ENCODE peak calls at places on chromosomes 6 and 20, in nine cellular contexts. One of them, this sample, is unnamed.

GRCh38 chr6:143605894-143606293 is 71.9 kb upstream of the PHACTR2 start:
- DNase-seq in Peyer's patch: no peak
- DNase-seq in esophagus squamous epithelium: no peak
- DNase-seq in GM12891: no peak
- DNase-seq in H54: no peak
- DNase-seq in HCT116: no peak
- DNase-seq in IMR-90: no peak
- DNase-seq in tibial nerve: no peak
- DNase-seq in body of pancreas: no peak
- DNase-seq in this sample: no peak

GRCh38 chr6:106396426-106397220 is 36.1 kb downstream of the CRYBG1 start:
- DNase-seq in Peyer's patch: no peak
- DNase-seq in body of pancreas: no peak
- DNase-seq in GM12891: no peak
- DNase-seq in H54: no peak
- DNase-seq in esophagus squamous epithelium: no peak
- DNase-seq in tibial nerve: no peak
- DNase-seq in HCT116: no peak
- DNase-seq in IMR-90: no peak
- DNase-seq in this sample: no peak

GRCh38 chr6:35090734-35091133 is 50.4 kb downstream of the TCP11 start:
- DNase-seq in IMR-90: no peak
- DNase-seq in esophagus squamous epithelium: no peak
- DNase-seq in Peyer's patch: no peak
- DNase-seq in body of pancreas: no peak
- DNase-seq in HCT116: no peak
- DNase-seq in tibial nerve: no peak
- DNase-seq in GM12891: no peak
- DNase-seq in H54: no peak
- DNase-seq in this sample: no peak

GRCh38 chr6:168035098-168035660 is 37.7 kb downstream of the KIF25 start:
- DNase-seq in H54: peak; percentile 17
- DNase-seq in body of pancreas: peak; percentile 63
- DNase-seq in IMR-90: peak; percentile 78
- DNase-seq in Peyer's patch: no peak
- DNase-seq in esophagus squamous epithelium: no peak
- DNase-seq in GM12891: no peak
- DNase-seq in tibial nerve: no peak
- DNase-seq in HCT116: no peak
- DNase-seq in this sample: no peak

GRCh38 chr6:69098910-69099309 is 463.8 kb downstream of the ADGRB3 start:
- DNase-seq in Peyer's patch: no peak
- DNase-seq in body of pancreas: no peak
- DNase-seq in GM12891: no peak
- DNase-seq in HCT116: no peak
- DNase-seq in tibial nerve: no peak
- DNase-seq in H54: no peak
- DNase-seq in esophagus squamous epithelium: no peak
- DNase-seq in IMR-90: no peak
- DNase-seq in this sample: no peak

GRCh38 chr6:21396313-21396712 is 197.2 kb upstream of the SOX4 start:
- DNase-seq in Peyer's patch: no peak
- DNase-seq in body of pancreas: no peak
- DNase-seq in tibial nerve: no peak
- DNase-seq in IMR-90: peak; percentile 60
- DNase-seq in HCT116: no peak
- DNase-seq in GM12891: no peak
- DNase-seq in esophagus squamous epithelium: no peak
- DNase-seq in H54: no peak
- DNase-seq in this sample: no peak

GRCh38 chr6:43639984-43640800 is 4.6 kb downstream of the MAD2L1BP start:
- DNase-seq in esophagus squamous epithelium: no peak
- DNase-seq in body of pancreas: no peak
- DNase-seq in Peyer's patch: no peak
- DNase-seq in GM12891: no peak
- DNase-seq in IMR-90: no peak
- DNase-seq in H54: no peak
- DNase-seq in tibial nerve: no peak
- DNase-seq in HCT116: no peak
- DNase-seq in this sample: no peak

GRCh38 chr6:98695076-98695816 is 139.1 kb upstream of the POU3F2 start:
- DNase-seq in esophagus squamous epithelium: no peak
- DNase-seq in tibial nerve: no peak
- DNase-seq in body of pancreas: no peak
- DNase-seq in GM12891: no peak
- DNase-seq in HCT116: no peak
- DNase-seq in H54: no peak
- DNase-seq in IMR-90: no peak
- DNase-seq in Peyer's patch: no peak
- DNase-seq in this sample: no peak

GRCh38 chr20:890671-891070 is 25.5 kb downstream of the ANGPT4 start:
- DNase-seq in esophagus squamous epithelium: no peak
- DNase-seq in IMR-90: no peak
- DNase-seq in HCT116: no peak
- DNase-seq in body of pancreas: no peak
- DNase-seq in H54: no peak
- DNase-seq in GM12891: no peak
- DNase-seq in tibial nerve: no peak
- DNase-seq in Peyer's patch: no peak
- DNase-seq in this sample: no peak

GRCh38 chr6:39102024-39102820 is 12.8 kb downstream of the SAYSD1 start:
- DNase-seq in IMR-90: peak; percentile 84
- DNase-seq in GM12891: no peak
- DNase-seq in esophagus squamous epithelium: no peak
- DNase-seq in tibial nerve: no peak
- DNase-seq in H54: no peak
- DNase-seq in body of pancreas: peak; percentile 57
- DNase-seq in Peyer's patch: no peak
- DNase-seq in HCT116: no peak
- DNase-seq in this sample: peak; percentile 62

GRCh38 chr6:161452241-161452640 is 178.4 kb upstream of the AGPAT4 start:
- DNase-seq in body of pancreas: no peak
- DNase-seq in H54: no peak
- DNase-seq in GM12891: no peak
- DNase-seq in tibial nerve: no peak
- DNase-seq in IMR-90: no peak
- DNase-seq in Peyer's patch: no peak
- DNase-seq in HCT116: no peak
- DNase-seq in esophagus squamous epithelium: no peak
- DNase-seq in this sample: no peak

GRCh38 chr20:29873946-29874345 is 1383.5 kb upstream of the DEFB115 start:
- DNase-seq in esophagus squamous epithelium: no peak
- DNase-seq in GM12891: no peak
- DNase-seq in body of pancreas: peak; percentile 56
- DNase-seq in tibial nerve: no peak
- DNase-seq in IMR-90: peak; percentile 22
- DNase-seq in HCT116: no peak
- DNase-seq in H54: no peak
- DNase-seq in Peyer's patch: peak; percentile 58
- DNase-seq in this sample: peak; percentile 66

GRCh38 chr20:25437153-25437581 is 29.7 kb downstream of the GINS1 start:
- DNase-seq in H54: no peak
- DNase-seq in Peyer's patch: no peak
- DNase-seq in tibial nerve: no peak
- DNase-seq in body of pancreas: no peak
- DNase-seq in IMR-90: peak; percentile 40
- DNase-seq in esophagus squamous epithelium: no peak
- DNase-seq in GM12891: no peak
- DNase-seq in HCT116: no peak
- DNase-seq in this sample: no peak

GRCh38 chr6:90468080-90468479 is 118.8 kb downstream of the MAP3K7 start:
- DNase-seq in tibial nerve: no peak
- DNase-seq in Peyer's patch: no peak
- DNase-seq in body of pancreas: no peak
- DNase-seq in esophagus squamous epithelium: no peak
- DNase-seq in H54: no peak
- DNase-seq in IMR-90: peak; percentile 60
- DNase-seq in HCT116: no peak
- DNase-seq in GM12891: no peak
- DNase-seq in this sample: no peak

DNA sequence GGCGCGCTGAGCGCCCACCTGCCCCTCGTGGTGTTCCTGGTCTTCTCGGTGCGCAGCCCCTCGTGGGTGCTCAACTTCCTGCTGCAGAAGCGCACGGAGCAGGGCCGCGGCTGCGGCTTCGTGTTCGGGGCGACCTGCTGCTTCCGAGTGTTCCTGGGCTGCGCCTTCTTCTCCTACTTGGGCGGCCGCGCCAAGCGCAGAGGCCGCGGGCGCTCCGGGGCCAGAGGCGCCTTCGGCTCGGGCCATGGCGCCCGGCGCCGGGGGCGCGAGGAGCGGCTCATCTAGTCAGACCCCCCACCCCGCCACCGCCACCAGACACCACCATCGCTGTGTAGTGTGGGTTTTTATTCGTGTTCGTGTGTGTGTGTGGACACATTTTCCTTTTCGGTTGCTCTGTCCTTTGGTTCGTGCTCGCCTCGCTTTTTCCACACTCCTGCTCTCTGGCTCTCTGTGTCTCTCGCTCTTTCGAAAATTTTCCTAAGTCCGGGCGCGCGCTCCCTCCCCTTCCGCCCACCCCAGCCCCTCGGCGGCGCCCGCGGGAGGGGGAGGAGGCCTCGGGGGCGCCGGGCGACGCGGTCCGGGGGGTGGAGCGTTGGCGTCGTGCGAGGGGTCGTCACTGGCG is 38.0 kb downstream of the GNAS start:
- DNase-seq in H54: peak; percentile 49
- DNase-seq in Peyer's patch: peak; percentile 77
- DNase-seq in body of pancreas: peak; percentile 65
- DNase-seq in HCT116: no peak
- DNase-seq in tibial nerve: peak; percentile 44
- DNase-seq in IMR-90: peak; percentile 77
- DNase-seq in GM12891: peak; percentile 35
- DNase-seq in esophagus squamous epithelium: no peak
- DNase-seq in this sample: peak; percentile 87
- TF ChIP-seq POLR2A in H54: no peak
- TF ChIP-seq POLR2A in Peyer's patch: no peak
- TF ChIP-seq POLR2A in body of pancreas: no peak
- TF ChIP-seq POLR2A in HCT116: peak; percentile 2
- TF ChIP-seq POLR2A in tibial nerve: peak; percentile 26
- TF ChIP-seq POLR2A in IMR-90: peak; percentile 12
- TF ChIP-seq POLR2A in GM12891: no peak
- TF ChIP-seq POLR2A in esophagus squamous epithelium: no peak
- TF ChIP-seq POLR2A in this sample: peak; percentile 64

GRCh38 chr6:31572041-31572911 is at the start of gene LTA:
- DNase-seq in body of pancreas: no peak
- DNase-seq in esophagus squamous epithelium: no peak
- DNase-seq in Peyer's patch: no peak
- DNase-seq in H54: no peak
- DNase-seq in IMR-90: no peak
- DNase-seq in tibial nerve: no peak
- DNase-seq in GM12891: no peak
- DNase-seq in HCT116: no peak
- DNase-seq in this sample: no peak
- TF ChIP-seq POLR2A in body of pancreas: no peak
- TF ChIP-seq POLR2A in esophagus squamous epithelium: no peak
- TF ChIP-seq POLR2A in Peyer's patch: no peak
- TF ChIP-seq POLR2A in H54: no peak
- TF ChIP-seq POLR2A in IMR-90: no peak
- TF ChIP-seq POLR2A in tibial nerve: no peak
- TF ChIP-seq POLR2A in GM12891: peak; percentile 88
- TF ChIP-seq POLR2A in HCT116: no peak
- TF ChIP-seq POLR2A in this sample: no peak

DNA sequence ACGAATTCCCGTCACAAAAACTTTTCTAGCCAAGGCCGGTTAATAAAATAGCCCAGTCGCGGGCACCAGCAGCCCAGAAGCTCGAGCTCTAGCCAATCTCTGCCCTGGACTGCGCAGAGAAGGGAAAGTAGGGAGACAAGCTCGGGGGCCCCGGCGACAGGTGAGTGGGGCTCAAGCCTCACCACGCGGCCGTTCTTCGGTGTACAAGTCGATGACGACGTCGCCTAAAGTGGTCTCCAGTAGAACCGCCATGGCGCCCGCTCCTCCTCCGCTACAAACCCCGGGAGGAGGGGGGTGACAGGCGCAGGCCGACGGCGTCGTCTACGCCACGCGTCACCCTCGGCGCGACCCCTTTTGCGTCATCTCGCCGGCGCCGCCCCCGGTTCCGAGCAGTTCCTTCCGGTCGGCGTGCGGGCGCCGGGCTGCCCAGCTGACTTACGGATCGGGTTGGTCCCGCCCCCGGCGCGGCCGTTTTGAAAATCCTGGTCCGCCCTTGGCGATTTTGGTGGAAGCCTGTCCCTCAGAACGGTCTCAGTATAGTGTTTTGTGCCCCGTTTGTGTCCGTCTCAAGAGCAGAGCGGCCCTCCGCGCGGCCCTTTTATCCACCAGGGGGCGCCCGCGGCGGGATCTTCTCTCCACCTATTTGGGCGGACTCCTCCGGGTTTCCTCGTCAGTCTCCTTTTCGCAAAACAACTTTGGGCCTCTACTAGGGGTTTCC is at the start of gene PPIL4:
- DNase-seq in body of pancreas: peak; percentile 96
- DNase-seq in HCT116: peak; percentile 87
- DNase-seq in H54: peak; percentile 52
- DNase-seq in IMR-90: peak; percentile 94
- DNase-seq in tibial nerve: peak; percentile 94
- DNase-seq in esophagus squamous epithelium: peak; percentile 86
- DNase-seq in GM12891: peak; percentile 73
- DNase-seq in Peyer's patch: peak; percentile 97
- DNase-seq in this sample: peak; percentile 99
- TF ChIP-seq POLR2A in body of pancreas: peak; percentile 73
- TF ChIP-seq POLR2A in HCT116: peak; percentile 48
- TF ChIP-seq POLR2A in H54: peak; percentile 78
- TF ChIP-seq POLR2A in IMR-90: peak; percentile 81
- TF ChIP-seq POLR2A in tibial nerve: peak; percentile 90
- TF ChIP-seq POLR2A in esophagus squamous epithelium: no peak
- TF ChIP-seq POLR2A in GM12891: peak; percentile 75
- TF ChIP-seq POLR2A in Peyer's patch: peak; percentile 81
- TF ChIP-seq POLR2A in this sample: peak; percentile 92

DNA sequence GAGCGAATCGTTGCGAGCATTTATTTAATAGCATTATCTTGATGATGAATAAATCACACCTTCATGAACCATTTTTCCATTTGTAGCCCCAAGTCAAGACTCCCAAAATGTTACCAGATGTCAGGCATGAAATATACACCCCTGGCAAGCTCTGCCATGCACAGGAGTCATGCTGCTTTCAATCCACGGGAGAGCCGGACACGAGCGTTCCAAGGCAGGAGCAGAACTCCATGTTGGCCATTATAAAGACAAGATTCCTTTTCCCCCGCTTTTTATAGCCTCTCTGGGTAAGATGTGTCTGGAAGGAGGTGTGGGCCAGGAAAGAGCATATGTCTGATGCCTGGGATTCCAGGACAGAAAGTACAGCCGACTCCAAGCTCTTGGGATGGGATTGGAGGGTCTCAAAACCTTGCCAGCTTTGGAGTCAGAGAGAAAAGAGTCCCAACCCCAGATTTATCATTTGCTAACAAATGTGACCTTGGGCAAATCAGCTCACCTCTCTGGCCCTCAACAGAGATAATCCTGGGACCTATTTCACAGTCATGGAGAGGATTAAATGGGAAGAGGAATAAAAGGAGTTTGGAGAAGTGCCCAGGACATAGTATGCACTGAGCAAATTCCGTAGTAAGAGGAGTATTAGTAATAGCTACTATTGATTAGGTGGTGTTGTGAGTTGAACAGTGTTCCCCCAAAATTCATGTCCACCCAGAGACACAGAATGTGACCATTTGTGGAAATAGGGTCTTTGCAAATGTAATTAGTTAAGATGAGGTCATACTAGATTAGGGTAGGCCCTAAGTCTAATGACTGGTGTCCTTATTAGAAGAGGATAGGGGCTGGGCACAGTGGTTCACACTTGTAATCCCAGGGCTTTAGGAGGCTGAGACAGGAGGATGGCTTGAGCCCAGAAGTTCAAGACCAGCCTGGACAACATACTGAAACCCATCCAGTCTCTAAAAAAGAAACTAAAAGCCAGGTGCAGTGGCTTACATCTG is 17.2 kb downstream of the RIPOR3 start:
- DNase-seq in IMR-90: no peak
- DNase-seq in tibial nerve: no peak
- DNase-seq in GM12891: no peak
- DNase-seq in Peyer's patch: no peak
- DNase-seq in body of pancreas: no peak
- DNase-seq in H54: no peak
- DNase-seq in esophagus squamous epithelium: no peak
- DNase-seq in HCT116: no peak
- DNase-seq in this sample: no peak
- TF ChIP-seq POLR2A in IMR-90: no peak
- TF ChIP-seq POLR2A in tibial nerve: no peak
- TF ChIP-seq POLR2A in GM12891: no peak
- TF ChIP-seq POLR2A in Peyer's patch: no peak
- TF ChIP-seq POLR2A in body of pancreas: no peak
- TF ChIP-seq POLR2A in H54: no peak
- TF ChIP-seq POLR2A in esophagus squamous epithelium: no peak
- TF ChIP-seq POLR2A in HCT116: no peak
- TF ChIP-seq POLR2A in this sample: no peak

This sample was measured in erythroblast.